ENCODE peak calls at places on chromosomes 11 and 22, in nine cellular contexts. L is RWPE2; H is endothelial cell of umbilical vein; B is body of pancreas; Y is PC-3; Q is uterus; I is ovary; G is fibroblast of lung; E is CD8-positive, alpha-beta T cell. X is an unnamed sample. For H3K4me1, the result is how much of the 10 kb centered on the place peaks cover.

GRCh38 chr22:31818481-31819392 is 64.9 kb downstream of the DEPDC5 start:
- DNase-seq in L (no peak), H (no peak), B (no peak), Y (peak), Q (no peak), I (no peak), G (peak), E (no peak), X (no peak)

GRCh38 chr22:36160499-36160942 is at the start of gene APOL3:
- DNase-seq in L (no peak), H (peak), B (peak), Y (peak), Q (peak), I (peak), G (peak), E (peak), X (peak)

GRCh38 chr11:94751216-94751612 is 16.9 kb upstream of the AMOTL1 start:
- DNase-seq in L (no peak), H (no peak), B (no peak), Y (no peak), Q (no peak), I (no peak), G (no peak), E (no peak), X (no peak)

GRCh38 chr22:33837806-33838205 is 82.5 kb downstream of the LARGE1 start:
- DNase-seq in L (no peak), H (no peak), B (no peak), Y (no peak), Q (no peak), I (no peak), G (no peak), E (no peak), X (no peak)

GRCh38 chr22:19876941-19877625 is 22.4 kb upstream of the GNB1L start:
- DNase-seq in L (peak), H (no peak), B (peak), Y (no peak), Q (peak), I (peak), G (no peak), E (no peak), X (no peak)

GRCh38 chr11:66782726-66783125 is 53.7 kb upstream of the SPTBN2 start:
- DNase-seq in L (no peak), H (no peak), B (no peak), Y (peak), Q (no peak), I (no peak), G (no peak), E (no peak), X (no peak)

GRCh38 chr11:19827399-19828135 is 114.9 kb downstream of the NAV2 start:
- DNase-seq in L (no peak), H (no peak), B (no peak), Y (no peak), Q (no peak), I (no peak), G (no peak), E (no peak), X (no peak)

GRCh38 chr11:60195923-60196368 is 13.1 kb upstream of the MS4A6A start:
- DNase-seq in L (no peak), H (peak), B (no peak), Y (no peak), Q (no peak), I (no peak), G (no peak), E (no peak), X (no peak)

GRCh38 chr11:108788565-108789199 is 123.8 kb downstream of the DDX10 start:
- DNase-seq in L (no peak), H (peak), B (peak), Y (peak), Q (no peak), I (no peak), G (peak), E (no peak), X (no peak)

GRCh38 chr11:13876423-13876822 is 86.1 kb upstream of the SPON1 start:
- DNase-seq in L (no peak), H (no peak), B (no peak), Y (no peak), Q (no peak), I (no peak), G (no peak), E (no peak), X (no peak)

GRCh38 chr22:28381427-28382167 is 298.0 kb downstream of the TTC28 start:
- DNase-seq in L (no peak), H (no peak), B (no peak), Y (peak), Q (no peak), I (no peak), G (peak), E (no peak), X (no peak)

GRCh38 chr11:115872418-115872817 is 368.2 kb upstream of the CADM1 start:
- DNase-seq in L (no peak), H (no peak), B (no peak), Y (no peak), Q (no peak), I (no peak), G (no peak), E (no peak), X (no peak)
- H3K27ac ChIP-seq in L (no peak), H (no peak), B (no peak), Y (no peak), Q (no peak), I (no peak), G (no peak), E (no peak), X (no peak)

GRCh38 chr11:35174666-35175065 is 35.7 kb downstream of the CD44 start:
- DNase-seq in L (no peak), H (peak), B (no peak), Y (peak), Q (no peak), I (no peak), G (peak), E (no peak), X (no peak)

GRCh38 chr11:35173620-35174278 is 34.8 kb downstream of the CD44 start:
- DNase-seq in L (no peak), H (no peak), B (no peak), Y (peak), Q (no peak), I (no peak), G (no peak), E (no peak), X (no peak)

GRCh38 chr11:35171226-35171625 is 32.3 kb downstream of the CD44 start:
- DNase-seq in L (no peak), H (no peak), B (no peak), Y (no peak), Q (no peak), I (no peak), G (no peak), E (no peak), X (no peak)

GRCh38 chr11:35170503-35170902 is 31.5 kb downstream of the CD44 start:
- DNase-seq in L (no peak), H (no peak), B (no peak), Y (no peak), Q (no peak), I (no peak), G (no peak), E (no peak), X (no peak)

DNA sequence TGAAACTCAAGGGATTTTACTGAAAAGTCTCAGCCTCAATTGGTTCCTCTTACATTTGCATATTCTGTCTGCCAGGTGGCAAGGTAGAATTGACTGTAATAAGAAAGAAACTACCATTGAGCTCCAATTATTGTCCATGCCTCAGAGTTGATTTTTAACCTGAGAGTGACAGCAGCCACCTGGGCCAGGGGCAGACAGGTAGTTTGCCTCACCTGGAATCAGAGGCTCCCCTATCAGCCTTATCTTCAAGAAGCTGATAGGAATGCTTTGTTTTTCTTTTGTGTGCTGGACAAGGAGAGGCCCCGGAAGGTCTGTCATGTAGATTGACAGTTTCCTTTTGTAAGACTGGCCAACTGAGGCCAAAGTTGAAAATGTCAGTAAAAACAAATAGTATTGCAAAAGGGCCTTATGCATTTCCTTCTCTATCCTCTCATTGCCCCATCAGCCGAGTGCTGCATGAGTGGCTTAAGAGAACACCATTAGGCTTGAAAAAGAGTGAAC is 34.1 kb downstream of the CD44 start:
- DNase-seq in L (no peak), H (no peak), B (peak), Y (peak), Q (no peak), I (no peak), G (peak), E (no peak), X (no peak)
- H3K4me1 ChIP-seq in L (half or more), H (under half), B (half or more), Y (under half), Q (under half), I (under half), G (under half), E (half or more), X (half or more)

DNA sequence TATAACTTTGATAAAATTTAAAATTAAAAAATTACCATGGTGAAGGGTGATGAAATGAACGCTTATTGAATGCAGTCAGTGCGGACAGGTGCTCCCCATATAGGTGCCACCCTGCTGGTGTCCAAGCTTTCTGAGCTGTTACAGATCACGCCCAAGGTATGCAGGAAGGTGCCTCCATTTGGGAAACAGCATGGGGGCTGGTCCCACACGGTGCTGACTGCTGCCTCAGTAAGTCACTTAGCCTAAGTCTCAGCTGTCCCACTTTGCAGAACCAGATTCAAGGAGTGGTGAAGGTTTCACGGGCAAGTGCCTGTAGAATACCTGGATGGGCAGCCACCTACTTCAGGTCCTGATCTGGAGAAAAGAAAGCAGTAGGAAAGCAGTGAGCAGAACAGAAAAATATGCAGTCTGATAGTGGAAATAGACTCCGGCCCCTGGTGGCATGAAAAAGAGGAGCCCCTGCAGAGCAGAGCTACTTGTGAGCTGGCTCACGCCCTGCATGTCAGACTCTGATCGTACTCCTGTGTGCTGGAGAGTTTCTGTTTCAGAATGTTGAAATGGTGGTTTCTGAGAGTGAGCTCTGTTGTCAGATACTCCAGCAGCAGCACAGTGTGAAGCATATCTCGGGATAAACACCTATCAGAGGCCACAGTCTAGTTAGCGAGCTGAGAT is 33.2 kb downstream of the ADORA2A start:
- DNase-seq in L (no peak), H (peak), B (no peak), Y (no peak), Q (no peak), I (no peak), G (no peak), E (no peak), X (no peak)
- H3K4me3 ChIP-seq in L (no peak), H (no peak), B (no peak), Y (no peak), Q (no peak), I (no peak), G (no peak), E (no peak), X (no peak)

DNA sequence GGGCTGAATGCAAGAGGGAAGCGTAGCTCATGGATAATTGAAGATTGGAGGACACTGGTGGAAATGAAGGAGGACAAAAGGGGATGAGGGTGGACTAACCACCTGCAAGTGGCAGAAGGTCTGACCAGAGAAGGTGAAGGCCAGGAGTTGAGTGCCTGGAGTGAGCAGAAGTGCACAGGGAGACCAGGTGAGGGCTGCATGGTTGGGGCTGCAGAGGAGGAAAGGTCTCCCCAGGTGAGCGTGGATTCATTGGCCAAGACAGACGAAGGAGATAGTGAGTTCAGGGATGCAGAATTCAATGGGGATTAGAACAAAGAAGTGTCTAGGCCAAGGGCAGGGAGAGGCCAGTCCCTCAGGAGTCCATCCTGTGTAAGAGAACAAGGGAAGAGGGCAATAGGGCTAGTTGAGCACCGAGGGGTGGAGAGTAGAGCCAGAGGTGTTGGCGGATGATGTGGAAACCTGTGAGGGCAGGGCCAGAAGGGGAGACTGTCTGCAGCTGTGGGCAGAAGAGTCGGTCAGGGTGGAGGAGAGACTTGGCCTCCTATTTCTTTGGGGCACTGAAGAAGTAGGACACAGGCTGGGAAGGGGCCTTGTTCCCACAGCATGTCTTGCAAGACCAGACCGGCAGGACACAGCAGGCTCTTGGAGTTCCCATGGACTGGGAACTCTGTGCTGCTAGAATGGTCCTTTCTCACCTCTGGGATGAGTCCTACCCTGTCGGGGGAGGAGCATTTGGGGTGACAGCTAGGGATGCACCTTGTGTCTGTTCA is 6.7 kb downstream of the TRIM29 start:
- DNase-seq in L (peak), H (no peak), B (peak), Y (no peak), Q (peak), I (peak), G (no peak), E (no peak), X (no peak)
- H3K27ac ChIP-seq in L (peak), H (no peak), B (peak), Y (no peak), Q (no peak), I (no peak), G (no peak), E (no peak), X (no peak)

GRCh38 chr11:44862546-44863101 is 88.1 kb downstream of the TP53I11 start:
- DNase-seq in L (no peak), H (no peak), B (no peak), Y (peak), Q (no peak), I (no peak), G (no peak), E (no peak), X (no peak)
- H3K4me1 ChIP-seq in L (under half), H (under half), B (under half), Y (under half), Q (under half), I (under half), G (under half), E (under half), X (under half)

X was measured in effector memory CD4-positive, alpha-beta T cell.